ENCODE peak calls at places on chromosomes 3 and 15, in nine cellular contexts. G, Z, R, O, V, L, M, C and J are unnamed samples.

GRCh38 chr3:194274424-194275085 is 76.6 kb downstream of the CPN2 start:
- DNase-seq in G (no peak), Z (peak), R (peak), O (peak), V (peak), L (no peak), M (no peak), C (no peak), J (no peak)

GRCh38 chr3:99753268-99753975 is 64.2 kb upstream of the CMSS1 start:
- DNase-seq in G (no peak), Z (peak), R (peak), O (peak), V (no peak), L (peak), M (peak), C (peak), J (peak)

GRCh38 chr15:71182522-71182921 is 67.3 kb downstream of the THSD4 start:
- DNase-seq in G (no peak), Z (no peak), R (no peak), O (no peak), V (no peak), L (no peak), M (no peak), C (no peak), J (peak)

GRCh38 chr3:88334187-88334868 is 184.6 kb downstream of the C3orf38 start:
- DNase-seq in G (no peak), Z (no peak), R (no peak), O (no peak), V (no peak), L (no peak), M (no peak), C (no peak), J (peak)

GRCh38 chr3:44114142-44114541 is 127.5 kb upstream of the TOPAZ1 start:
- DNase-seq in G (no peak), Z (peak), R (peak), O (peak), V (no peak), L (peak), M (no peak), C (peak), J (peak)

GRCh38 chr3:188431553-188431952 is 277.6 kb downstream of the LPP start:
- DNase-seq in G (no peak), Z (no peak), R (peak), O (peak), V (no peak), L (no peak), M (peak), C (no peak), J (peak)

GRCh38 chr3:127589600-127590281 is 792 bp downstream of the TPRA1 start:
- DNase-seq in G (peak), Z (no peak), R (no peak), O (no peak), V (no peak), L (peak), M (no peak), C (no peak), J (no peak)

GRCh38 chr3:168395551-168395950 is 299.8 kb upstream of the GOLIM4 start:
- DNase-seq in G (no peak), Z (no peak), R (peak), O (no peak), V (no peak), L (no peak), M (no peak), C (no peak), J (no peak)

GRCh38 chr3:27141668-27142067 is 227.5 kb downstream of the NEK10 start:
- DNase-seq in G (no peak), Z (peak), R (no peak), O (no peak), V (no peak), L (peak), M (no peak), C (no peak), J (no peak)

GRCh38 chr15:71145648-71146047 is 30.4 kb downstream of the THSD4 start:
- DNase-seq in G (no peak), Z (no peak), R (no peak), O (no peak), V (no peak), L (no peak), M (no peak), C (no peak), J (no peak)

GRCh38 chr15:75193272-75193671 is 8.4 kb upstream of the C15orf39 start:
- DNase-seq in G (no peak), Z (no peak), R (no peak), O (no peak), V (no peak), L (no peak), M (no peak), C (no peak), J (no peak)

GRCh38 chr3:14725564-14726420 is 50.9 kb downstream of the C3orf20 start:
- DNase-seq in G (peak), Z (no peak), R (peak), O (peak), V (no peak), L (no peak), M (no peak), C (peak), J (peak)

GRCh38 chr3:168512802-168513201 is 417.1 kb upstream of the GOLIM4 start:
- DNase-seq in G (no peak), Z (no peak), R (no peak), O (no peak), V (no peak), L (no peak), M (no peak), C (no peak), J (no peak)

GRCh38 chr3:168511428-168512014 is 415.8 kb upstream of the GOLIM4 start:
- DNase-seq in G (no peak), Z (no peak), R (peak), O (peak), V (no peak), L (peak), M (no peak), C (no peak), J (peak)

GRCh38 chr3:58202917-58203360 is 7.8 kb downstream of the DNASE1L3 start:
- DNase-seq in G (no peak), Z (no peak), R (no peak), O (no peak), V (no peak), L (peak), M (no peak), C (no peak), J (no peak)

GRCh38 chr3:180278583-180279188 is 241.9 kb upstream of the PEX5L start:
- DNase-seq in G (no peak), Z (no peak), R (no peak), O (no peak), V (no peak), L (peak), M (no peak), C (no peak), J (no peak)

GRCh38 chr3:78734048-78734637 is 1033.7 kb downstream of the ROBO1 start:
- DNase-seq in G (no peak), Z (no peak), R (peak), O (peak), V (no peak), L (no peak), M (no peak), C (no peak), J (peak)

GRCh38 chr3:194276768-194277546 is 74.2 kb downstream of the CPN2 start:
- DNase-seq in G (peak), Z (no peak), R (peak), O (peak), V (peak), L (no peak), M (no peak), C (no peak), J (peak)

GRCh38 chr3:71064288-71064975 is 519.1 kb downstream of the FOXP1 start:
- DNase-seq in G (no peak), Z (no peak), R (peak), O (peak), V (no peak), L (peak), M (no peak), C (no peak), J (peak)

GRCh38 chr3:53163459-53164387 is 2.7 kb downstream of the PRKCD start:
- DNase-seq in G (no peak), Z (no peak), R (no peak), O (no peak), V (no peak), L (no peak), M (no peak), C (no peak), J (no peak)

GRCh38 chr3:149813367-149814281 is 609 bp downstream of the RNF13 start:
- DNase-seq in G (no peak), Z (no peak), R (peak), O (peak), V (no peak), L (peak), M (peak), C (peak), J (peak)

GRCh38 chr3:195908439-195909293 is at the start of gene TNK2:
- DNase-seq in G (no peak), Z (no peak), R (no peak), O (no peak), V (no peak), L (peak), M (no peak), C (no peak), J (no peak)

GRCh38 chr3:101941253-101942039 is 92.1 kb downstream of the NFKBIZ start:
- DNase-seq in G (no peak), Z (no peak), R (no peak), O (peak), V (no peak), L (no peak), M (no peak), C (no peak), J (peak)

GRCh38 chr3:101938262-101938847 is 89.0 kb downstream of the NFKBIZ start:
- DNase-seq in G (no peak), Z (no peak), R (no peak), O (no peak), V (no peak), L (peak), M (no peak), C (no peak), J (no peak)

GRCh38 chr3:101942356-101942755 is 93.0 kb downstream of the NFKBIZ start:
- DNase-seq in G (no peak), Z (no peak), R (peak), O (peak), V (no peak), L (peak), M (no peak), C (no peak), J (no peak)

GRCh38 chr3:101939391-101939790 is 90.1 kb downstream of the NFKBIZ start:
- DNase-seq in G (no peak), Z (no peak), R (no peak), O (no peak), V (no peak), L (no peak), M (no peak), C (no peak), J (no peak)

DNA sequence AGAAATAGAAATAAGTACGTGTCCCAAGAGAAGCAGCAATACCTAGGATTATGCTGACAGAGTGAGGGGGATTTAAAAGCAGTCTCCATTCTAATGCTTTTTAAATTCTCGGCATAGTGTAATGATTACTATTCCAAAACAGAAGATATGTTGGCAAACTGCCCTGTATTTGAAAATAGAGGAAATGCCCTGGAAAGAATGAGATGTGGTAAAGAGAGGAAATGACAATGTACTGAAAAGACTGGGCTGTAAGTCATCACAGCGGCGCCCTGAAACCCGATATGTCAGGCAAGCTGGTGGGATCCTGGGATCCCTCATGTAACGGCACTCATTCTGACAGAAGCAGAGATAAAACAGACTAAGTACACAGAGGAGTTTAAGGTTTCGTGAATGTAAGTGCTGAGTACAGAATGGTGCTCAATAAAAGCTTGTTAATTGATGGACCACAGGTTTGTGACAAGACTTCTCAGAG is 91.2 kb downstream of the NFKBIZ start:
- DNase-seq in G (peak), Z (no peak), R (peak), O (peak), V (peak), L (no peak), M (peak), C (no peak), J (peak)
- H3K4me3 ChIP-seq in G (no peak), Z (no peak), R (no peak), O (peak), V (no peak), L (no peak), M (no peak), C (no peak), J (no peak)

DNA sequence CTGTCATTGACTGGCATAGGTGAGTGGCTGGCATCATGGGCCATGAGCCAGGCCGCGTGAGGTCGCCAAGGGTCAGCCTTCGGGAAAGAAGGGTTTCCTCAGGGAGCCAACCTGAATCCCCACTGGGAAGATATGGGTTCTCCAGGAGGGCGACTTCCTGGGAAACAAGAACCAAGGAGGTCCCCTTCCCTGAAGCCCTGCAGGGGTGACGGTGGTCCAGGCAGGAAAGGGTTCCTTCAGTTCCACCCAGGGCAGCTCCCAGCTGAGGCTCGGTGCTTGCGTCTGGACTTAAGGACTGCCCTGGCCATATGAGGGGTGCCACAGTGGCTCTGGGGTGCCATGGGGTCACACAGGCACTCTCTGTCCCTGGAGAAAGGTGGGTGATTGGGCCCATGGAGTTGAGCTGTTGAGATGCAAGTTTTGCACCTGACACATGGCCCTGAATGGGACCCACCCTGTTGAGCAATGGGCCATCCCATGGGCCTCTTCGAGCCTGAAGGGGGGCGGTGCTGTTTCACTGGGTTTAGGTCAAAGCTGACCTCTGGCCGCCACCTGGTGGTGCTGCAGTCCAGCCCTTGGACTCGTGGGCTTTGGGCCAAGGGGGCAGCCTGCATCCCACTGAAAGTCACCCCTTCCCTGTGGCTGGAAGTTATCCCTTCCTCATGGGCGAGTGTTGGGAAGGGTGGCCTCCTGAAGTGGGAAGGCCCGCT is 228.1 kb downstream of the SNRPN start:
- DNase-seq in G (peak), Z (no peak), R (no peak), O (no peak), V (peak), L (no peak), M (no peak), C (no peak), J (no peak)
- TF ChIP-seq CTCF in G (no peak), Z (no peak), R (no peak), O (no peak), V (no peak), L (no peak), M (no peak), C (no peak), J (no peak)

GRCh38 chr15:69451951-69452701 is 492 bp upstream of the RPLP1 start:
- DNase-seq in G (no peak), Z (no peak), R (peak), O (peak), V (no peak), L (peak), M (no peak), C (peak), J (peak)
- H3K4me3 ChIP-seq in G (peak), Z (peak), R (peak), O (peak), V (peak), L (peak), M (peak), C (peak), J (peak)

DNA sequence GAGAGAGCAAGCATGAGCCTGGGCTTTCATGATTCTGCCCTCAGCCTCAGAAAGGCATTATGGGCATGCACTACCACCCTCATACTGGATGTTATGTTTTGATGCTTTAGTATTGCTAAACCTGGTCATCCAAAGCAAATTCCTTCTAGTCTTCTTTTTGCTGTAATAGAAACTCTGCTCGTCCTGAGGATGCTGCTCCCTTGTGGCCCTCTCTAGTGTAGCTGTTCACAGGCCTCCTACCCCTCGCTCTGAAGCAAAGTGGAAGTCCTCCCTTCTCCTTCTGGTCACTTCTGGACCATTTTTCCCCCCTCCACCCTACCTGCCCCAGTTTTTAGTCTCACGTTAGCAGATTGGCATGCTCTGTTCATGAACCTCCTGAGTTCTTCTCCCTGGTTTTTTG is 22.9 kb upstream of the CCNL1 start:
- DNase-seq in G (no peak), Z (no peak), R (no peak), O (no peak), V (no peak), L (no peak), M (no peak), C (no peak), J (no peak)
- TF ChIP-seq CTCF in G (no peak), Z (no peak), R (no peak), O (no peak), V (no peak), L (no peak), M (no peak), C (no peak), J (no peak)

GRCh38 chr15:35654334-35654733 is 108.4 kb upstream of the DPH6 start:
- DNase-seq in G (no peak), Z (no peak), R (no peak), O (no peak), V (no peak), L (no peak), M (peak), C (no peak), J (no peak)

DNA sequence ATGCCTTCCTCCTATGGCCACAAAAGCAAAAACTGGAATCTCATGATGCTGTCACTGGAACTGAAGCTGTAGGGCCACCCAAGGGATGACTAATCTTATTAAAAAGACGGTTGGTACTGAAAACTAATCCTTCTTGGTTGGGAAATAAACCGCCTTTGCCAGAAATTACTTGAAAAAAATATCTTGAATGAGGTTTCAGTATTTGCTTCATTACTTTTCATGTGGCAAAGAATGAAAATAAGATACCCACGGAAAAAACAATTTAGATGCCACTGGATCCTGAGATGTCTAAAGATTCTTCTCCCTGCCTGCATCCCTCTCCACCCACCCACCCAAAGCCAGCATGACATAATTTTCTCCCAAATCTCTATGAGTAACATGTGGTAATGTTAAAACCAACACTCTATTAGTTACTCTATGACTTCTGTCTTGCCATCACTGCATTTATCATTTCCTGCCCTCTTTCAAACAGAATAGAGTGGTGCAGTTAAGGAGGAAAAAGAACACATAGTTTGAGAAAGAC is 111.8 kb upstream of the DPH6 start:
- DNase-seq in G (no peak), Z (no peak), R (peak), O (peak), V (no peak), L (no peak), M (no peak), C (no peak), J (peak)
- H3K4me3 ChIP-seq in G (no peak), Z (no peak), R (no peak), O (no peak), V (no peak), L (no peak), M (no peak), C (no peak), J (no peak)

DNA sequence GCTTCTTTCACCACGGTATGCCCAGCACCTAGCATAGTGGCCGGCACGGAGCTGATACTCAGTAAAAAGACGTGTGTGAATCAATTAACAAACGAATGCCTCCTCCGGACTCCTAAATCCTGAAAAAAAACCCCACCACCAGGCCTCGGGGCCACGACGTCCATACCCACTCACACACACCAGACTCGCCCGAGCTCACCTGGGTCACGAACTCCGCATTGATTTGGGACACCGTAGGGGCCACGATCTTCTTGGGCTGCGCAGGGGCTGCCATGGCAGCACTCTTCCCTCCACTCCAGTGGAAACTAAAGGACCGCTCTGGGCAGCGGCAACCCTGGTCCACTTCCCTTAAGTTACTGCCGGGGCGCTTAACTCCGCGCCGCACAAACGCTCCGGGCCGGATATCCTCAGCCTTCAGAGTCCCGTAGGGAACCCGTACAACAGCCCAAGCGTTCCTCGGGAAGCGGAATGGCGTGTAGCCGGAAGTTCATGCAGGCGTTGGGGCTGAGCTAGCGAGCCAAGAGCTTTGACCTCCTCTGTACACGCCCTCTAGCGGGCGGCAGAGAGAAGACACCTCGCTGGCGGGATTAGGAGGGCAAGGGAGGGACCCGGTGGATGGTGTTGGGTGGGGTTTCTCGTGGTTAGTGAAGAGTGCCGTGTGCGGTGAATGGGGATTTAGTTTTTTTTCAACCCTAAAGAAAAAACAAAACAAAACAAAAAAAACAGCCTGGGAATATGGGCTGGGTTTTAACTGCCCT is at the start of gene AQR:
- DNase-seq in G (peak), Z (peak), R (peak), O (peak), V (peak), L (peak), M (peak), C (peak), J (peak)
- TF ChIP-seq CTCF in G (peak), Z (peak), R (peak), O (peak), V (peak), L (peak), M (peak), C (peak), J (peak)